ENCODE peak calls at places on chromosomes 1 and 21, in four cellular contexts. X is NCI-H345, L is aorta, C is Right ventricle myocardium superior. N is an unnamed sample.

GRCh38 chr1:41041866-41042265 is 20.3 kb upstream of the SLFNL1 start:
- DNase-seq in L (no peak), C (no peak), X (no peak), N (no peak)

GRCh38 chr1:245790441-245790840 is 635.7 kb downstream of the KIF26B start:
- DNase-seq in C (no peak), L (no peak), X (no peak), N (no peak)

GRCh38 chr1:24586970-24587820 is 31.3 kb downstream of the NCMAP start:
- DNase-seq in C (no peak), X (peak; percentile 52), L (no peak), N (peak; percentile 69)

GRCh38 chr1:223259462-223259861 is 104.5 kb downstream of the SUSD4 start:
- DNase-seq in C (no peak), X (no peak), L (no peak), N (no peak)

GRCh38 chr1:27074175-27074780 is 61.6 kb upstream of the TENT5B start:
- DNase-seq in X (no peak), C (no peak), L (no peak), N (no peak)

GRCh38 chr1:62386351-62387121 is 50.3 kb upstream of the USP1 start:
- DNase-seq in X (no peak), L (no peak), C (no peak), N (peak; percentile 34)

GRCh38 chr1:115782571-115783281 is 14.2 kb upstream of the CASQ2 start:
- DNase-seq in C (no peak), X (no peak), L (no peak), N (no peak)

GRCh38 chr1:156698995-156699394 is 6.4 kb downstream of the CRABP2 start:
- DNase-seq in C (no peak), L (no peak), X (no peak), N (no peak)

GRCh38 chr1:247517795-247518612 is 18.2 kb downstream of the OR2C3 start:
- DNase-seq in X (no peak), C (no peak), L (no peak), N (no peak)

GRCh38 chr1:218529691-218530310 is 184.7 kb downstream of the TGFB2 start:
- DNase-seq in X (no peak), L (no peak), C (no peak), N (no peak)

GRCh38 chr1:156471496-156472490 is 28.8 kb downstream of the MEF2D start:
- DNase-seq in C (peak; percentile 92), X (peak; percentile 100), L (peak; percentile 92), N (peak; percentile 99)

GRCh38 chr1:32500387-32501209 is 35.7 kb downstream of the ZBTB8B start:
- DNase-seq in X (peak; percentile 75), C (peak; percentile 89), L (peak; percentile 89), N (peak; percentile 71)

GRCh38 chr1:204714194-204714860 is 28.8 kb upstream of the LRRN2 start:
- DNase-seq in L (no peak), X (no peak), C (no peak), N (no peak)

GRCh38 chr21:35198004-35198403 is 148.9 kb upstream of the RUNX1 start:
- DNase-seq in C (no peak), X (no peak), L (no peak), N (no peak)

GRCh38 chr1:28581531-28582247 is 10.4 kb upstream of the RAB42 start:
- DNase-seq in C (peak; percentile 98), X (peak; percentile 97), L (peak; percentile 98), N (peak; percentile 94)

GRCh38 chr21:41433566-41433965 is 7.5 kb downstream of the MX1 start:
- DNase-seq in L (no peak), X (no peak), C (no peak), N (no peak)

GRCh38 chr1:155471891-155472290 is 90.7 kb downstream of the ASH1L start:
- DNase-seq in L (no peak), C (no peak), X (no peak), N (no peak)

GRCh38 chr1:196056966-196057365 is 551.3 kb downstream of the KCNT2 start:
- DNase-seq in L (no peak), C (no peak), X (no peak), N (peak; percentile 77)

GRCh38 chr1:116298746-116299145 is 74.3 kb upstream of the ATP1A1 start:
- DNase-seq in C (no peak), L (no peak), X (no peak), N (no peak)

GRCh38 chr21:42527489-42528158 is 14.0 kb downstream of the SLC37A1 start:
- DNase-seq in L (no peak), X (no peak), C (no peak), N (peak; percentile 20)

GRCh38 chr1:193705473-193706074 is 519.2 kb upstream of the B3GALT2 start:
- DNase-seq in C (no peak), L (no peak), X (no peak), N (no peak)

GRCh38 chr1:41427022-41427942 is 57.2 kb downstream of the EDN2 start:
- DNase-seq in X (no peak), L (peak; percentile 51), C (no peak), N (no peak)

GRCh38 chr1:75616436-75617433 is 5.8 kb upstream of the SLC44A5 start:
- DNase-seq in C (no peak), X (no peak), L (peak; percentile 59), N (no peak)

GRCh38 chr21:31772674-31773555 is 41.0 kb upstream of the SCAF4 start:
- DNase-seq in L (no peak), X (no peak), C (no peak), N (no peak)

GRCh38 chr1:27658951-27659496 is 13.0 kb downstream of the IFI6 start:
- DNase-seq in L (peak; percentile 80), C (no peak), X (no peak), N (no peak)

GRCh38 chr1:6745073-6745472 is 40.2 kb upstream of the CAMTA1 start:
- DNase-seq in L (no peak), X (no peak), C (no peak), N (no peak)

GRCh38 chr1:23736437-23737134 is 6.7 kb upstream of the ELOA start:
- DNase-seq in X (no peak), C (no peak), L (no peak), N (no peak)

GRCh38 chr1:210597555-210598134 is 268.9 kb downstream of the HHAT start:
- DNase-seq in X (no peak), C (no peak), L (no peak), N (peak; percentile 23)

GRCh38 chr1:215631489-215631888 is 64.4 kb downstream of the KCTD3 start:
- DNase-seq in C (no peak), L (no peak), X (peak; percentile 99), N (peak; percentile 99)

GRCh38 chr1:162596514-162597170 is 35.1 kb downstream of the UAP1 start:
- DNase-seq in C (no peak), L (no peak), X (no peak), N (no peak)

GRCh38 chr1:206687915-206688442 is 3.3 kb downstream of the MAPKAPK2 start:
- DNase-seq in L (no peak), C (no peak), X (no peak), N (peak; percentile 64)

GRCh38 chr1:227140376-227140775 is 177.9 kb downstream of the CDC42BPA start:
- DNase-seq in C (no peak), L (no peak), X (no peak), N (no peak)

GRCh38 chr21:25967566-25968438 is 202.8 kb downstream of the APP start:
- DNase-seq in L (no peak), C (no peak), X (no peak), N (no peak)

GRCh38 chr1:14598498-14599172 is at the start of gene KAZN:
- DNase-seq in X (peak; percentile 43), L (peak; percentile 76), C (peak; percentile 50), N (peak; percentile 41)

N was measured in NCI-H69.